ENCODE peak calls at places on chromosome 21, in six cellular contexts. C, D, F, R, A and B are unnamed samples.
A peak's percentile ranks its signal among the peaks of the same experiment; 100 is the strongest.

GRCh38 chr21:43825610-43825935 is 36.2 kb downstream of the RRP1 start:
- DNase-seq in A (no peak), F (no peak), R (no peak), D (no peak), C (no peak), B (no peak)

GRCh38 chr21:36199021-36199420 is 42.4 kb downstream of the DOP1B start:
- DNase-seq in C (no peak), A (peak; percentile 49), F (no peak), R (peak; percentile 26), D (no peak), B (no peak)

GRCh38 chr21:45624356-45624854 is 19.1 kb upstream of the PCBP3 start:
- DNase-seq in A (no peak), C (no peak), R (no peak), F (no peak), D (no peak), B (no peak)

GRCh38 chr21:37763298-37763697 is 153.0 kb downstream of the KCNJ6 start:
- DNase-seq in A (no peak), F (no peak), R (no peak), D (no peak), C (no peak), B (no peak)

GRCh38 chr21:21734088-21734487 is 735.9 kb downstream of the NCAM2 start:
- DNase-seq in R (no peak), C (no peak), D (no peak), F (no peak), A (no peak), B (no peak)

GRCh38 chr21:39703578-39703977 is 41.4 kb upstream of the IGSF5 start:
- DNase-seq in F (no peak), D (no peak), R (no peak), C (no peak), A (no peak), B (no peak)

GRCh38 chr21:33644383-33645074 is 2.2 kb downstream of the ITSN1 start:
- DNase-seq in C (no peak), A (peak; percentile 57), R (no peak), D (peak; percentile 28), F (no peak), B (no peak)

GRCh38 chr21:25330266-25330665 is 277.0 kb downstream of the MRPL39 start:
- DNase-seq in C (no peak), R (no peak), A (no peak), D (no peak), F (no peak), B (no peak)

GRCh38 chr21:27291006-27291405 is 324.1 kb upstream of the ADAMTS5 start:
- DNase-seq in D (no peak), C (no peak), F (no peak), A (no peak), R (no peak), B (no peak)

GRCh38 chr21:37437376-37438080 is 71.0 kb downstream of the DYRK1A start:
- DNase-seq in D (no peak), C (no peak), R (no peak), A (no peak), F (no peak), B (no peak)

GRCh38 chr21:33185852-33186251 is 43.9 kb upstream of the IFNAR2 start:
- DNase-seq in A (no peak), C (no peak), F (no peak), R (no peak), D (no peak), B (no peak)

GRCh38 chr21:26717146-26717739 is 128.0 kb downstream of the ADAMTS1 start:
- DNase-seq in F (peak; percentile 13), C (peak; percentile 15), D (no peak), A (no peak), R (peak; percentile 20), B (no peak)

GRCh38 chr21:34670962-34671348 is 2.2 kb downstream of the CLIC6 start:
- DNase-seq in D (no peak), A (no peak), R (no peak), F (peak; percentile 34), C (peak; percentile 43), B (no peak)
- TF ChIP-seq CTCF in D (no peak), A (peak; percentile 3), R (no peak), F (peak; percentile 13), C (no peak), B (no peak)

GRCh38 chr21:31586118-31586517 is 73.4 kb upstream of the SOD1 start:
- DNase-seq in D (no peak), F (no peak), A (no peak), C (no peak), R (peak; percentile 50), B (no peak)

GRCh38 chr21:31577280-31577679 is 82.2 kb upstream of the SOD1 start:
- DNase-seq in R (no peak), F (no peak), C (no peak), A (no peak), D (no peak), B (no peak)

GRCh38 chr21:31576428-31576827 is 83.1 kb upstream of the SOD1 start:
- DNase-seq in D (no peak), F (no peak), A (no peak), R (no peak), C (no peak), B (no peak)

DNA sequence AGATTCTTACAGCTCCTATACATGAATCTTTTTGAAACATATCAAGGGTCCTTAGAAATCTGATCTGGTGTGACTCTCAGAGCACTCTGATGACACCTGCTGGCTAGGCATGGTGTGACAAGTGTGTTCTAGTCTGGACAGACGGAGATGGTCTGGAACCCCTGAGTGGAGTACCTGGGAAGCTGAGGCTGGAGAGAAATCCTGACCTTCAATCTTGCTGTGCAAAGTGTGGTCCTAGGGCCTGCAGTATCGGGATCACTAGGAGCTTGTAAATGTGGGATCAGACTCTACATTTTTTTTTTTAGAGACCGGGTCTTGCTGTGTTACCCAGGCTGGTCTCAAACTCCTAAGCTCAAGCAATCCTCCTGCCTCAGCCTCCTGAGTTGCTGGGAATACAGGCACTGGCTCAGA is 78.6 kb upstream of the SOD1 start:
- DNase-seq in R (peak; percentile 79), A (peak; percentile 81), F (peak; percentile 63), D (peak; percentile 72), C (peak; percentile 62), B (peak; percentile 61)
- TF ChIP-seq CTCF in R (peak; percentile 87), A (peak; percentile 90), F (peak; percentile 86), D (peak; percentile 42), C (peak; percentile 74), B (peak; percentile 92)

GRCh38 chr21:28750565-28750964 is 242.1 kb downstream of the LTN1 start:
- DNase-seq in A (no peak), F (no peak), R (no peak), D (no peak), C (no peak), B (no peak)
- TF ChIP-seq CTCF in A (no peak), F (no peak), R (no peak), D (no peak), C (no peak), B (no peak)

DNA sequence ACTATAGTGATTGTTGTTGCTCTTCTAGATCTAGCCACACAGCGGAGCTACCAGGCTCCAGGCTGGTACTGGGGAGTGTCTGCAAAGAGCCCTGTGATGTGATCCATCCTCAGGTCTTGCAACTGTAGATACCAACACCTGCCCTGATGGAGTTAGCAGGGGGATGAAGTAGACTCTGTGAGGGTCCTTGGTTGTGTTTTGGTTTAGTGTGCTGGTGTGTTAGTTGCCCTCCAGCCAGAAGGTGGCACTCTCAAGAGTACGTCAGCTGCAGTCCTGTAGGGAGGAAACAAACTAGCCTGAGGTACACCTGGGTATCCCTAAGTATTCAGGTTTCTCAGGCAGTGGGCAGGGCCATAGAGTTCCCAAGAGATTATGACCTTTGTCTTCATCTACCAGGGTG is 81.2 kb upstream of the TMPRSS2 start:
- DNase-seq in D (no peak), R (no peak), C (no peak), F (no peak), A (no peak), B (no peak)
- TF ChIP-seq CTCF in D (no peak), R (no peak), C (no peak), F (no peak), A (no peak), B (no peak)